ENCODE peak calls at places on chromosomes 7 and 10, in nine cellular contexts. One of them, this sample, is unnamed.

GRCh38 chr10:5038703-5039102 is 35.0 kb upstream of the AKR1C2 start:
- DNase-seq in left colon: no peak
- DNase-seq in ureter: no peak
- DNase-seq in H4: no peak
- DNase-seq in AG10803: peak
- DNase-seq in OCI-M1: no peak
- DNase-seq in HepG2: no peak
- DNase-seq in NCI-H1694: no peak
- DNase-seq in left ventricle myocardium inferior: no peak
- DNase-seq in this sample: no peak

GRCh38 chr10:88804083-88804812 is 1.7 kb downstream of the LIPM start:
- DNase-seq in left colon: no peak
- DNase-seq in ureter: no peak
- DNase-seq in H4: peak
- DNase-seq in AG10803: no peak
- DNase-seq in OCI-M1: no peak
- DNase-seq in HepG2: no peak
- DNase-seq in NCI-H1694: no peak
- DNase-seq in left ventricle myocardium inferior: no peak
- DNase-seq in this sample: no peak

GRCh38 chr10:8095962-8096361 is 41.5 kb downstream of the GATA3 start:
- DNase-seq in left colon: no peak
- DNase-seq in ureter: no peak
- DNase-seq in H4: no peak
- DNase-seq in AG10803: no peak
- DNase-seq in OCI-M1: no peak
- DNase-seq in HepG2: no peak
- DNase-seq in NCI-H1694: no peak
- DNase-seq in left ventricle myocardium inferior: no peak
- DNase-seq in this sample: no peak

GRCh38 chr7:131109011-131109756 is 218.5 kb upstream of the MKLN1 start:
- DNase-seq in left colon: no peak
- DNase-seq in ureter: no peak
- DNase-seq in H4: no peak
- DNase-seq in AG10803: peak
- DNase-seq in OCI-M1: no peak
- DNase-seq in HepG2: no peak
- DNase-seq in NCI-H1694: no peak
- DNase-seq in left ventricle myocardium inferior: no peak
- DNase-seq in this sample: no peak

GRCh38 chr7:135368416-135369186 is 135.0 kb downstream of the STRA8 start:
- DNase-seq in left colon: peak
- DNase-seq in ureter: no peak
- DNase-seq in H4: no peak
- DNase-seq in AG10803: no peak
- DNase-seq in OCI-M1: no peak
- DNase-seq in HepG2: no peak
- DNase-seq in NCI-H1694: no peak
- DNase-seq in left ventricle myocardium inferior: no peak
- DNase-seq in this sample: no peak

GRCh38 chr7:124764071-124764846 is 1.3 kb downstream of the GPR37 start:
- DNase-seq in left colon: peak
- DNase-seq in ureter: no peak
- DNase-seq in H4: no peak
- DNase-seq in AG10803: no peak
- DNase-seq in OCI-M1: no peak
- DNase-seq in HepG2: no peak
- DNase-seq in NCI-H1694: no peak
- DNase-seq in left ventricle myocardium inferior: no peak
- DNase-seq in this sample: no peak

GRCh38 chr7:99024066-99024465 is 119.8 kb downstream of the SMURF1 start:
- DNase-seq in left colon: no peak
- DNase-seq in ureter: no peak
- DNase-seq in H4: no peak
- DNase-seq in AG10803: peak
- DNase-seq in OCI-M1: no peak
- DNase-seq in HepG2: no peak
- DNase-seq in NCI-H1694: no peak
- DNase-seq in left ventricle myocardium inferior: no peak
- DNase-seq in this sample: no peak

GRCh38 chr7:12403287-12404181 is at the start of gene VWDE:
- DNase-seq in left colon: peak
- DNase-seq in ureter: peak
- DNase-seq in H4: peak
- DNase-seq in AG10803: peak
- DNase-seq in OCI-M1: peak
- DNase-seq in HepG2: no peak
- DNase-seq in NCI-H1694: peak
- DNase-seq in left ventricle myocardium inferior: no peak
- DNase-seq in this sample: peak

GRCh38 chr10:1365540-1366082 is 309.4 kb downstream of the WDR37 start:
- DNase-seq in left colon: no peak
- DNase-seq in ureter: no peak
- DNase-seq in H4: no peak
- DNase-seq in AG10803: no peak
- DNase-seq in OCI-M1: no peak
- DNase-seq in HepG2: no peak
- DNase-seq in NCI-H1694: no peak
- DNase-seq in left ventricle myocardium inferior: no peak
- DNase-seq in this sample: no peak

GRCh38 chr10:74738985-74739567 is 87.3 kb upstream of the KAT6B start:
- DNase-seq in left colon: peak
- DNase-seq in ureter: no peak
- DNase-seq in H4: no peak
- DNase-seq in AG10803: no peak
- DNase-seq in OCI-M1: peak
- DNase-seq in HepG2: peak
- DNase-seq in NCI-H1694: no peak
- DNase-seq in left ventricle myocardium inferior: no peak
- DNase-seq in this sample: no peak

GRCh38 chr7:131544449-131545425 is 11.7 kb downstream of the PODXL start:
- DNase-seq in left colon: no peak
- DNase-seq in ureter: no peak
- DNase-seq in H4: peak
- DNase-seq in AG10803: peak
- DNase-seq in OCI-M1: peak
- DNase-seq in HepG2: peak
- DNase-seq in NCI-H1694: peak
- DNase-seq in left ventricle myocardium inferior: no peak
- DNase-seq in this sample: peak

GRCh38 chr7:117385340-117386124 is 41.8 kb downstream of the ASZ1 start:
- DNase-seq in left colon: no peak
- DNase-seq in ureter: no peak
- DNase-seq in H4: peak
- DNase-seq in AG10803: peak
- DNase-seq in OCI-M1: peak
- DNase-seq in HepG2: no peak
- DNase-seq in NCI-H1694: peak
- DNase-seq in left ventricle myocardium inferior: no peak
- DNase-seq in this sample: peak

GRCh38 chr7:102211590-102212550 is 74.8 kb upstream of the SH2B2 start:
- DNase-seq in left colon: no peak
- DNase-seq in ureter: no peak
- DNase-seq in H4: no peak
- DNase-seq in AG10803: no peak
- DNase-seq in OCI-M1: no peak
- DNase-seq in HepG2: no peak
- DNase-seq in NCI-H1694: no peak
- DNase-seq in left ventricle myocardium inferior: no peak
- DNase-seq in this sample: no peak

GRCh38 chr7:91156326-91156725 is 107.9 kb upstream of the FZD1 start:
- DNase-seq in left colon: no peak
- DNase-seq in ureter: no peak
- DNase-seq in H4: no peak
- DNase-seq in AG10803: no peak
- DNase-seq in OCI-M1: no peak
- DNase-seq in HepG2: no peak
- DNase-seq in NCI-H1694: no peak
- DNase-seq in left ventricle myocardium inferior: no peak
- DNase-seq in this sample: no peak

GRCh38 chr7:128672927-128673517 is 930 bp downstream of the GARIN1A start:
- DNase-seq in left colon: no peak
- DNase-seq in ureter: no peak
- DNase-seq in H4: no peak
- DNase-seq in AG10803: peak
- DNase-seq in OCI-M1: peak
- DNase-seq in HepG2: no peak
- DNase-seq in NCI-H1694: peak
- DNase-seq in left ventricle myocardium inferior: no peak
- DNase-seq in this sample: no peak

GRCh38 chr7:73921623-73922528 is 60.9 kb downstream of the TMEM270 start:
- DNase-seq in left colon: no peak
- DNase-seq in ureter: no peak
- DNase-seq in H4: no peak
- DNase-seq in AG10803: no peak
- DNase-seq in OCI-M1: no peak
- DNase-seq in HepG2: no peak
- DNase-seq in NCI-H1694: no peak
- DNase-seq in left ventricle myocardium inferior: no peak
- DNase-seq in this sample: no peak

GRCh38 chr10:71396084-71396713 is 521 bp upstream of the CDH23 start:
- DNase-seq in left colon: peak
- DNase-seq in ureter: peak
- DNase-seq in H4: no peak
- DNase-seq in AG10803: no peak
- DNase-seq in OCI-M1: no peak
- DNase-seq in HepG2: no peak
- DNase-seq in NCI-H1694: peak
- DNase-seq in left ventricle myocardium inferior: peak
- DNase-seq in this sample: peak

GRCh38 chr7:25392571-25393338 is 164.5 kb upstream of the NPVF start:
- DNase-seq in left colon: no peak
- DNase-seq in ureter: no peak
- DNase-seq in H4: peak
- DNase-seq in AG10803: no peak
- DNase-seq in OCI-M1: no peak
- DNase-seq in HepG2: no peak
- DNase-seq in NCI-H1694: no peak
- DNase-seq in left ventricle myocardium inferior: no peak
- DNase-seq in this sample: no peak

GRCh38 chr7:127629268-127629854 is 11.4 kb upstream of the PAX4 start:
- DNase-seq in left colon: peak
- DNase-seq in ureter: no peak
- DNase-seq in H4: no peak
- DNase-seq in AG10803: no peak
- DNase-seq in OCI-M1: peak
- DNase-seq in HepG2: peak
- DNase-seq in NCI-H1694: no peak
- DNase-seq in left ventricle myocardium inferior: no peak
- DNase-seq in this sample: peak

GRCh38 chr10:43712821-43713584 is 64.3 kb upstream of the ZNF32 start:
- DNase-seq in left colon: no peak
- DNase-seq in ureter: no peak
- DNase-seq in H4: no peak
- DNase-seq in AG10803: no peak
- DNase-seq in OCI-M1: no peak
- DNase-seq in HepG2: no peak
- DNase-seq in NCI-H1694: no peak
- DNase-seq in left ventricle myocardium inferior: no peak
- DNase-seq in this sample: no peak

GRCh38 chr10:86389441-86390193 is 23.0 kb upstream of the GRID1 start:
- DNase-seq in left colon: peak
- DNase-seq in ureter: peak
- DNase-seq in H4: no peak
- DNase-seq in AG10803: no peak
- DNase-seq in OCI-M1: no peak
- DNase-seq in HepG2: no peak
- DNase-seq in NCI-H1694: no peak
- DNase-seq in left ventricle myocardium inferior: no peak
- DNase-seq in this sample: no peak

GRCh38 chr10:77007836-77008235 is 629.8 kb downstream of the KCNMA1 start:
- DNase-seq in left colon: no peak
- DNase-seq in ureter: no peak
- DNase-seq in H4: no peak
- DNase-seq in AG10803: no peak
- DNase-seq in OCI-M1: peak
- DNase-seq in HepG2: no peak
- DNase-seq in NCI-H1694: no peak
- DNase-seq in left ventricle myocardium inferior: no peak
- DNase-seq in this sample: no peak

GRCh38 chr10:72089618-72090017 is 1.3 kb upstream of the SPOCK2 start:
- DNase-seq in left colon: no peak
- DNase-seq in ureter: no peak
- DNase-seq in H4: no peak
- DNase-seq in AG10803: no peak
- DNase-seq in OCI-M1: no peak
- DNase-seq in HepG2: no peak
- DNase-seq in NCI-H1694: no peak
- DNase-seq in left ventricle myocardium inferior: no peak
- DNase-seq in this sample: peak

GRCh38 chr7:96679886-96680285 is 29.8 kb downstream of the SEM1 start:
- DNase-seq in left colon: no peak
- DNase-seq in ureter: no peak
- DNase-seq in H4: no peak
- DNase-seq in AG10803: no peak
- DNase-seq in OCI-M1: peak
- DNase-seq in HepG2: no peak
- DNase-seq in NCI-H1694: no peak
- DNase-seq in left ventricle myocardium inferior: no peak
- DNase-seq in this sample: no peak

GRCh38 chr10:133154996-133155778 is 4.8 kb upstream of the KNDC1 start:
- DNase-seq in left colon: no peak
- DNase-seq in ureter: no peak
- DNase-seq in H4: no peak
- DNase-seq in AG10803: no peak
- DNase-seq in OCI-M1: no peak
- DNase-seq in HepG2: no peak
- DNase-seq in NCI-H1694: no peak
- DNase-seq in left ventricle myocardium inferior: no peak
- DNase-seq in this sample: no peak

GRCh38 chr7:30655096-30655970 is 26.9 kb downstream of the CRHR2 start:
- DNase-seq in left colon: no peak
- DNase-seq in ureter: no peak
- DNase-seq in H4: no peak
- DNase-seq in AG10803: no peak
- DNase-seq in OCI-M1: no peak
- DNase-seq in HepG2: no peak
- DNase-seq in NCI-H1694: no peak
- DNase-seq in left ventricle myocardium inferior: no peak
- DNase-seq in this sample: no peak

GRCh38 chr10:3136763-3137611 is 35.6 kb downstream of the PITRM1 start:
- DNase-seq in left colon: no peak
- DNase-seq in ureter: peak
- DNase-seq in H4: no peak
- DNase-seq in AG10803: peak
- DNase-seq in OCI-M1: no peak
- DNase-seq in HepG2: no peak
- DNase-seq in NCI-H1694: no peak
- DNase-seq in left ventricle myocardium inferior: peak
- DNase-seq in this sample: no peak

GRCh38 chr7:5553298-5553877 is 129.8 kb upstream of the TNRC18 start:
- DNase-seq in left colon: peak
- DNase-seq in ureter: no peak
- DNase-seq in H4: peak
- DNase-seq in AG10803: peak
- DNase-seq in OCI-M1: no peak
- DNase-seq in HepG2: no peak
- DNase-seq in NCI-H1694: no peak
- DNase-seq in left ventricle myocardium inferior: no peak
- DNase-seq in this sample: peak

GRCh38 chr10:30434273-30435067 is 486 bp downstream of the MAP3K8 start:
- DNase-seq in left colon: peak
- DNase-seq in ureter: peak
- DNase-seq in H4: peak
- DNase-seq in AG10803: peak
- DNase-seq in OCI-M1: peak
- DNase-seq in HepG2: peak
- DNase-seq in NCI-H1694: no peak
- DNase-seq in left ventricle myocardium inferior: peak
- DNase-seq in this sample: peak

GRCh38 chr10:21406595-21407218 is 118.8 kb downstream of the SKIDA1 start:
- DNase-seq in left colon: no peak
- DNase-seq in ureter: no peak
- DNase-seq in H4: no peak
- DNase-seq in AG10803: peak
- DNase-seq in OCI-M1: peak
- DNase-seq in HepG2: no peak
- DNase-seq in NCI-H1694: no peak
- DNase-seq in left ventricle myocardium inferior: no peak
- DNase-seq in this sample: no peak

GRCh38 chr10:90846746-90847145 is 11.1 kb downstream of the HTR7 start:
- DNase-seq in left colon: no peak
- DNase-seq in ureter: no peak
- DNase-seq in H4: no peak
- DNase-seq in AG10803: peak
- DNase-seq in OCI-M1: no peak
- DNase-seq in HepG2: no peak
- DNase-seq in NCI-H1694: no peak
- DNase-seq in left ventricle myocardium inferior: no peak
- DNase-seq in this sample: no peak